ENCODE peak calls at places on chromosome 20, in seven cellular contexts. R is stimulated activated CD4-positive, alpha-beta T cell treated with anti-CD3 and anti-CD28 coated beads, TNF-alpha, amount 100 ng/mL, for 4 hours; N is kidney; W is occipital lobe; G is hypothalamus; Z is dermis microvascular lymphatic vessel endothelial cell; V is osteocyte. T is an unnamed sample.

GRCh38 chr20:26163890-26164289 is 467.2 kb upstream of the ZNF337 start:
- DNase-seq in Z (no peak), N (no peak), V (no peak), G (no peak), W (no peak), R (no peak), T (no peak)

GRCh38 chr20:56914532-56914931 is 285.4 kb downstream of the TFAP2C start:
- DNase-seq in W (no peak), Z (no peak), G (no peak), V (no peak), N (no peak), R (no peak), T (no peak)

GRCh38 chr20:40945754-40946451 is 82.7 kb upstream of the TOP1 start:
- DNase-seq in W (peak), Z (no peak), N (no peak), R (no peak), V (no peak), G (peak), T (no peak)

GRCh38 chr20:3768342-3769130 is 983 bp upstream of the ADISSP start:
- DNase-seq in N (peak), W (peak), V (peak), R (peak), Z (no peak), G (peak), T (peak)

GRCh38 chr20:24695529-24696225 is 226.2 kb downstream of the SYNDIG1 start:
- DNase-seq in R (no peak), V (peak), W (no peak), Z (no peak), G (no peak), N (no peak), T (no peak)

GRCh38 chr20:31684153-31685003 is 38.3 kb downstream of the BCL2L1 start:
- DNase-seq in N (no peak), V (no peak), Z (no peak), G (no peak), W (no peak), R (no peak), T (no peak)

GRCh38 chr20:31788578-31788977 is 30.6 kb upstream of the MYLK2 start:
- DNase-seq in R (no peak), V (no peak), Z (no peak), W (no peak), G (no peak), N (no peak), T (no peak)

GRCh38 chr20:19936801-19937583 is 80.2 kb upstream of the NAA20 start:
- DNase-seq in Z (no peak), W (no peak), V (no peak), G (peak), N (no peak), R (no peak), T (no peak)